ENCODE peak calls at places on chromosome 20, in four cellular contexts. One of them, this sample, is unnamed.

GRCh38 chr20:36542019-36542488 is 735 bp downstream of the MYL9 start:
- DNase-seq in astrocyte of the spinal cord: no peak
- DNase-seq in omental fat pad: no peak
- DNase-seq in KBM-7: no peak
- DNase-seq in this sample: peak

GRCh38 chr20:34110025-34111013 is 1.7 kb downstream of the EIF2S2 start:
- DNase-seq in astrocyte of the spinal cord: peak
- DNase-seq in omental fat pad: no peak
- DNase-seq in KBM-7: peak
- DNase-seq in this sample: no peak

GRCh38 chr20:44500221-44500620 is 21.6 kb downstream of the SERINC3 start:
- DNase-seq in astrocyte of the spinal cord: no peak
- DNase-seq in omental fat pad: no peak
- DNase-seq in KBM-7: no peak
- DNase-seq in this sample: no peak

GRCh38 chr20:24337074-24337473 is 132.4 kb upstream of the SYNDIG1 start:
- DNase-seq in astrocyte of the spinal cord: peak
- DNase-seq in omental fat pad: no peak
- DNase-seq in KBM-7: no peak
- DNase-seq in this sample: peak

GRCh38 chr20:49245921-49246740 is 26.9 kb downstream of the DDX27 start:
- DNase-seq in astrocyte of the spinal cord: peak
- DNase-seq in omental fat pad: no peak
- DNase-seq in KBM-7: peak
- DNase-seq in this sample: peak

GRCh38 chr20:7090753-7091310 is 323.3 kb downstream of the BMP2 start:
- DNase-seq in astrocyte of the spinal cord: no peak
- DNase-seq in omental fat pad: no peak
- DNase-seq in KBM-7: no peak
- DNase-seq in this sample: no peak

GRCh38 chr20:18688676-18689075 is 100.8 kb downstream of the DTD1 start:
- DNase-seq in astrocyte of the spinal cord: no peak
- DNase-seq in omental fat pad: no peak
- DNase-seq in KBM-7: no peak
- DNase-seq in this sample: no peak

GRCh38 chr20:22223251-22223650 is 361.1 kb downstream of the FOXA2 start:
- DNase-seq in astrocyte of the spinal cord: no peak
- DNase-seq in omental fat pad: no peak
- DNase-seq in KBM-7: no peak
- DNase-seq in this sample: no peak

GRCh38 chr20:22687676-22688360 is 103.4 kb upstream of the FOXA2 start:
- DNase-seq in astrocyte of the spinal cord: no peak
- DNase-seq in omental fat pad: no peak
- DNase-seq in KBM-7: no peak
- DNase-seq in this sample: no peak

This sample was measured in HFFc6.